ENCODE peak calls at places on chromosomes 7 and 10, in ten cellular contexts. P is fibroblast of mammary gland; U is lower lobe of right lung; R is HepG2; D is stimulated activated CD4-positive, alpha-beta T cell treated with anti-CD3 and anti-CD28 coated beads, Interleukin-1b, Interleukin-23, amount 100 ng/mL, for 24 hours; Y is NCI-H460; G is iPS DF 19.7; A is HT-29; O is NCI-H1048; X is ACHN. J is an unnamed sample.

GRCh38 chr7:135342887-135343286 is 109.2 kb downstream of the STRA8 start:
- DNase-seq in U (no peak), O (no peak), G (no peak), Y (no peak), D (no peak), P (no peak), X (no peak), R (no peak), A (no peak), J (no peak)

GRCh38 chr10:92689663-92690210 is at the start of gene HHEX:
- DNase-seq in G (no peak), Y (peak), X (peak), U (peak), O (no peak), P (peak), A (peak), D (no peak), R (peak), J (peak)

GRCh38 chr7:20858913-20859312 is 72.2 kb upstream of the SP8 start:
- DNase-seq in G (no peak), U (no peak), Y (no peak), A (no peak), O (no peak), D (no peak), R (no peak), X (no peak), P (no peak), J (no peak)

GRCh38 chr10:1401056-1401965 is 336.0 kb downstream of the ADARB2 start:
- DNase-seq in P (no peak), O (no peak), U (no peak), X (no peak), Y (no peak), A (no peak), G (no peak), R (no peak), D (no peak), J (no peak)

GRCh38 chr10:133525444-133525843 is 1.7 kb upstream of the CYP2E1 start:
- DNase-seq in U (no peak), O (no peak), R (no peak), G (no peak), D (no peak), P (no peak), Y (no peak), X (no peak), A (no peak), J (no peak)

GRCh38 chr7:37352974-37353948 is 95.4 kb downstream of the ELMO1 start:
- DNase-seq in P (no peak), R (no peak), A (peak), O (no peak), G (no peak), D (no peak), U (no peak), Y (peak), X (no peak), J (no peak)

GRCh38 chr7:113321201-113321600 is 202.8 kb upstream of the SMIM30 start:
- DNase-seq in U (no peak), O (no peak), P (peak), A (no peak), X (no peak), D (no peak), G (no peak), Y (no peak), R (no peak), J (no peak)

GRCh38 chr10:767211-767610 is 77.7 kb upstream of the DIP2C start:
- DNase-seq in Y (no peak), O (no peak), G (no peak), P (no peak), U (no peak), R (no peak), D (no peak), A (peak), X (no peak), J (no peak)

GRCh38 chr7:83457022-83457892 is 191.7 kb downstream of the SEMA3E start:
- DNase-seq in Y (peak), O (no peak), U (no peak), R (no peak), G (no peak), X (no peak), P (peak), A (no peak), D (no peak), J (no peak)

GRCh38 chr10:62244785-62245595 is 23.7 kb downstream of the RTKN2 start:
- DNase-seq in D (no peak), O (peak), Y (peak), A (peak), R (peak), P (peak), G (no peak), U (no peak), X (peak), J (peak)

GRCh38 chr10:86651631-86652331 is 2.6 kb upstream of the OPN4 start:
- DNase-seq in G (no peak), D (no peak), Y (no peak), U (no peak), O (no peak), P (no peak), X (no peak), R (no peak), A (no peak), J (no peak)

GRCh38 chr7:137818036-137818435 is 28.7 kb downstream of the DGKI start:
- DNase-seq in X (no peak), Y (no peak), D (no peak), U (no peak), R (no peak), P (peak), G (no peak), O (no peak), A (no peak), J (no peak)

GRCh38 chr10:75987610-75988009 is 556.2 kb downstream of the LRMDA start:
- DNase-seq in D (no peak), A (no peak), R (peak), G (no peak), P (peak), O (no peak), Y (no peak), X (peak), U (no peak), J (no peak)

GRCh38 chr7:116443101-116443523 is 56.4 kb upstream of the CAV2 start:
- DNase-seq in X (peak), Y (peak), U (no peak), G (no peak), D (no peak), R (peak), O (no peak), P (peak), A (peak), J (peak)

GRCh38 chr7:7321681-7322080 is 139.3 kb downstream of the C1GALT1 start:
- DNase-seq in D (no peak), O (no peak), G (no peak), P (no peak), R (peak), A (no peak), Y (no peak), U (no peak), X (peak), J (peak)

GRCh38 chr7:32048970-32049369 is 21.2 kb downstream of the PDE1C start:
- DNase-seq in O (peak), R (no peak), G (no peak), D (no peak), Y (no peak), P (no peak), A (no peak), X (no peak), U (no peak), J (no peak)

GRCh38 chr7:27940341-27940740 is 200.4 kb downstream of the TAX1BP1 start:
- DNase-seq in A (no peak), O (no peak), D (no peak), G (no peak), R (no peak), Y (no peak), U (no peak), X (no peak), P (no peak), J (no peak)

GRCh38 chr7:17318146-17318545 is 19.7 kb downstream of the AHR start:
- DNase-seq in P (peak), R (no peak), X (no peak), U (no peak), A (no peak), G (no peak), Y (no peak), O (no peak), D (no peak), J (peak)

GRCh38 chr7:24587853-24588252 is 14.6 kb downstream of the PALS2 start:
- DNase-seq in A (peak), X (peak), R (peak), D (no peak), G (no peak), P (no peak), Y (no peak), O (no peak), U (no peak), J (no peak)

GRCh38 chr7:150451833-150452431 is 1.5 kb downstream of the GIMAP8 start:
- DNase-seq in A (no peak), X (no peak), U (no peak), D (no peak), O (no peak), P (peak), Y (no peak), G (no peak), R (no peak), J (no peak)

J was measured in fibroblast of pulmonary artery.